ENCODE peak calls at places on chromosome 1, in ten cellular contexts. R is EL; J is left cardiac atrium; T is K562; A is effector memory CD8-positive, alpha-beta T cell; G is stimulated activated CD8-positive, alpha-beta memory T cell treated with anti-CD3 and anti-CD28 coated beads, Interleukin-15, amount 100 ng/mL, for 24 hours; N is EH; P is bronchial epithelial cell; D is foreskin fibroblast; X is CD8-positive, alpha-beta T cell. B is an unnamed sample.

GRCh38 chr1:41726899-41727748 is 191.6 kb downstream of the HIVEP3 start:
- DNase-seq in R (no peak), J (peak), T (no peak), A (no peak), G (no peak), N (no peak), P (no peak), D (no peak), X (no peak), B (no peak)

GRCh38 chr1:27491748-27492700 is 2.1 kb upstream of the WASF2 start:
- DNase-seq in R (no peak), J (peak), T (no peak), A (no peak), G (no peak), N (peak), P (no peak), D (peak), X (no peak), B (peak)

GRCh38 chr1:222334026-222334680 is 213.8 kb downstream of the HHIPL2 start:
- DNase-seq in R (peak), J (no peak), T (no peak), A (no peak), G (no peak), N (peak), P (peak), D (peak), X (no peak), B (no peak)

GRCh38 chr1:219174672-219175564 is 1.2 kb downstream of the LYPLAL1 start:
- DNase-seq in R (peak), J (no peak), T (peak), A (no peak), G (no peak), N (peak), P (peak), D (peak), X (no peak), B (peak)

GRCh38 chr1:202860744-202861419 is 28.1 kb downstream of the RABIF start:
- DNase-seq in R (peak), J (peak), T (peak), A (no peak), G (no peak), N (peak), P (peak), D (peak), X (no peak), B (peak)

GRCh38 chr1:172144445-172145060 is 275.9 kb upstream of the C1orf105 start:
- DNase-seq in R (peak), J (peak), T (no peak), A (no peak), G (no peak), N (peak), P (no peak), D (peak), X (no peak), B (peak)

GRCh38 chr1:45685308-45686080 is 839 bp downstream of the GPBP1L1 start:
- DNase-seq in R (peak), J (no peak), T (no peak), A (no peak), G (no peak), N (peak), P (peak), D (peak), X (no peak), B (peak)

GRCh38 chr1:14782741-14783591 is 184.5 kb downstream of the KAZN start:
- DNase-seq in R (no peak), J (no peak), T (peak), A (no peak), G (no peak), N (no peak), P (no peak), D (no peak), X (no peak), B (no peak)

GRCh38 chr1:83554174-83554573 is 444.8 kb downstream of the TTLL7 start:
- DNase-seq in R (no peak), J (no peak), T (no peak), A (no peak), G (no peak), N (no peak), P (no peak), D (peak), X (no peak), B (no peak)

GRCh38 chr1:181044449-181044966 is 10.7 kb downstream of the MR1 start:
- DNase-seq in R (peak), J (no peak), T (no peak), A (peak), G (no peak), N (no peak), P (peak), D (no peak), X (peak), B (peak)

GRCh38 chr1:53617382-53618217 is 121.4 kb downstream of the GLIS1 start:
- DNase-seq in R (peak), J (no peak), T (no peak), A (no peak), G (no peak), N (peak), P (peak), D (peak), X (no peak), B (no peak)

GRCh38 chr1:82139751-82140468 is 339.2 kb downstream of the ADGRL2 start:
- DNase-seq in R (no peak), J (no peak), T (no peak), A (no peak), G (no peak), N (no peak), P (peak), D (no peak), X (no peak), B (no peak)

GRCh38 chr1:85465099-85465790 is at the start of gene DDAH1:
- DNase-seq in R (peak), J (peak), T (no peak), A (no peak), G (no peak), N (peak), P (no peak), D (peak), X (no peak), B (peak)

GRCh38 chr1:2269193-2269921 is 41.2 kb downstream of the SKI start:
- DNase-seq in R (no peak), J (no peak), T (no peak), A (no peak), G (no peak), N (no peak), P (no peak), D (no peak), X (no peak), B (no peak)

GRCh38 chr1:153598309-153599172 is 14.4 kb downstream of the S100A16 start:
- DNase-seq in R (peak), J (no peak), T (no peak), A (no peak), G (no peak), N (peak), P (peak), D (peak), X (no peak), B (no peak)

GRCh38 chr1:210532223-210532598 is 203.5 kb downstream of the HHAT start:
- DNase-seq in R (no peak), J (no peak), T (no peak), A (no peak), G (no peak), N (no peak), P (no peak), D (no peak), X (no peak), B (no peak)

GRCh38 chr1:61095127-61095812 is 12.9 kb downstream of the NFIA start:
- DNase-seq in R (no peak), J (no peak), T (no peak), A (no peak), G (no peak), N (no peak), P (no peak), D (no peak), X (no peak), B (no peak)

GRCh38 chr1:53640696-53641065 is 98.3 kb downstream of the GLIS1 start:
- DNase-seq in R (no peak), J (no peak), T (no peak), A (no peak), G (no peak), N (no peak), P (no peak), D (no peak), X (no peak), B (no peak)

GRCh38 chr1:203274603-203275381 is 30.5 kb upstream of the BTG2 start:
- DNase-seq in R (no peak), J (peak), T (no peak), A (no peak), G (no peak), N (no peak), P (peak), D (peak), X (no peak), B (peak)

GRCh38 chr1:100358210-100358609 is 5.9 kb downstream of the CDC14A start:
- DNase-seq in R (peak), J (no peak), T (no peak), A (no peak), G (no peak), N (peak), P (no peak), D (peak), X (no peak), B (no peak)

GRCh38 chr1:186978596-186979556 is 150.1 kb downstream of the PLA2G4A start:
- DNase-seq in R (no peak), J (no peak), T (no peak), A (no peak), G (no peak), N (no peak), P (no peak), D (no peak), X (no peak), B (no peak)

GRCh38 chr1:36446261-36446660 is 4.0 kb downstream of the OSCP1 start:
- DNase-seq in R (no peak), J (no peak), T (peak), A (no peak), G (no peak), N (no peak), P (no peak), D (no peak), X (no peak), B (no peak)

GRCh38 chr1:166947398-166948043 is 27.8 kb downstream of the ILDR2 start:
- DNase-seq in R (peak), J (peak), T (peak), A (no peak), G (no peak), N (peak), P (peak), D (peak), X (no peak), B (no peak)

GRCh38 chr1:32881871-32882850 is 4.1 kb upstream of the HPCA start:
- DNase-seq in R (no peak), J (peak), T (no peak), A (no peak), G (no peak), N (no peak), P (no peak), D (no peak), X (no peak), B (no peak)

GRCh38 chr1:22903113-22903512 is 69.6 kb downstream of the LACTBL1 start:
- DNase-seq in R (peak), J (no peak), T (no peak), A (no peak), G (no peak), N (peak), P (peak), D (peak), X (no peak), B (no peak)